ENCODE peak calls at places on chromosomes 13 and 19, in nine cellular contexts. D, Q, V, L, X, G, F, R and A are unnamed samples.

GRCh38 chr13:75331792-75332349 is 150.1 kb downstream of the TBC1D4 start:
- DNase-seq in X (no peak), Q (no peak), D (no peak), F (no peak), R (no peak), L (no peak), G (no peak), V (no peak), A (no peak)

GRCh38 chr19:45115809-45116615 is 23.0 kb downstream of the PPP1R37 start:
- DNase-seq in R (no peak), D (no peak), G (no peak), Q (no peak), L (no peak), V (no peak), X (no peak), F (no peak), A (no peak)

GRCh38 chr19:28705008-28705407 is 507.9 kb downstream of the UQCRFS1 start:
- DNase-seq in R (no peak), X (no peak), L (no peak), D (no peak), Q (no peak), F (peak; percentile 62), V (no peak), G (no peak), A (no peak)

GRCh38 chr19:14544977-14545715 is 15.8 kb downstream of the TECR start:
- DNase-seq in D (no peak), G (peak; percentile 34), L (peak; percentile 75), V (peak; percentile 95), R (no peak), Q (peak; percentile 56), F (no peak), X (no peak), A (no peak)

GRCh38 chr13:46530084-46530935 is 22.7 kb upstream of the LRCH1 start:
- DNase-seq in F (peak; percentile 54), L (no peak), R (no peak), V (no peak), X (no peak), G (no peak), Q (no peak), D (no peak), A (no peak)

GRCh38 chr19:16566161-16566560 is 6.1 kb downstream of the SLC35E1 start:
- DNase-seq in L (no peak), G (no peak), V (no peak), R (no peak), X (peak; percentile 90), Q (no peak), F (no peak), D (peak; percentile 72), A (peak; percentile 92)

GRCh38 chr13:104683789-104684188 is 1617.6 kb upstream of the SLC10A2 start:
- DNase-seq in R (no peak), Q (no peak), X (no peak), L (no peak), G (no peak), F (no peak), D (no peak), V (no peak), A (no peak)

GRCh38 chr13:42747399-42747873 is 33.9 kb upstream of the FAM216B start:
- DNase-seq in X (no peak), R (no peak), V (no peak), L (no peak), Q (no peak), G (no peak), D (no peak), F (peak; percentile 99), A (no peak)

DNA sequence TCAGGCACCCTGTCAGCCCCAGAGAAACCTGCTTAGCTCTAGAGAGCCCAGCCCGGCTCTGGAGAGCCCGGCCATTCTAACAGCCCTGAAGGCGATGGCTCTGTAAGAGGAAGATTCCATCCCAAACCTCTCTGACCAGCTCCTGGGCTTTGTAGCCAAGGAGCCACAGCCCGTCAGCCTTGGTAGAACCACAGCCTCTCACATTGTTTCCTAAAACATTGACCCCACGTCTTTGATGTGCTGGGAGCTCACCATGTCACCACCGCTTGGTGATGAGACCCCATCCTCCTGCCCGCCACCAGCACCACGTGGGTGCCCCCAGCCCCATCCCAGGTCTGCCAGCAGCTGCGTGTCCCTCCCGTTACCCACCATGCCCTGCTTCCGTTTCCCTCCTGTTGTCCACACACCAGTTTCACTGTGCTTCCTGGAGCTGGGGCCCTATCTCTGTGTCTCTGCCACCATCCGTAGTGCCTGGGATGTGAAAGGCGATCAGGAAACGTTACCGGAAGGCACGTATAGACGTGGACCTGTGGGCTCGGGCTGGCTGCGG is 94.2 kb upstream of the MCF2L start:
- DNase-seq in X (peak; percentile 75), V (no peak), L (no peak), R (peak; percentile 20), D (no peak), F (no peak), Q (no peak), G (no peak), A (no peak)
- TF ChIP-seq CTCF in X (no peak), V (no peak), L (no peak), R (no peak), D (no peak), F (no peak), Q (no peak), G (no peak), A (no peak)

DNA sequence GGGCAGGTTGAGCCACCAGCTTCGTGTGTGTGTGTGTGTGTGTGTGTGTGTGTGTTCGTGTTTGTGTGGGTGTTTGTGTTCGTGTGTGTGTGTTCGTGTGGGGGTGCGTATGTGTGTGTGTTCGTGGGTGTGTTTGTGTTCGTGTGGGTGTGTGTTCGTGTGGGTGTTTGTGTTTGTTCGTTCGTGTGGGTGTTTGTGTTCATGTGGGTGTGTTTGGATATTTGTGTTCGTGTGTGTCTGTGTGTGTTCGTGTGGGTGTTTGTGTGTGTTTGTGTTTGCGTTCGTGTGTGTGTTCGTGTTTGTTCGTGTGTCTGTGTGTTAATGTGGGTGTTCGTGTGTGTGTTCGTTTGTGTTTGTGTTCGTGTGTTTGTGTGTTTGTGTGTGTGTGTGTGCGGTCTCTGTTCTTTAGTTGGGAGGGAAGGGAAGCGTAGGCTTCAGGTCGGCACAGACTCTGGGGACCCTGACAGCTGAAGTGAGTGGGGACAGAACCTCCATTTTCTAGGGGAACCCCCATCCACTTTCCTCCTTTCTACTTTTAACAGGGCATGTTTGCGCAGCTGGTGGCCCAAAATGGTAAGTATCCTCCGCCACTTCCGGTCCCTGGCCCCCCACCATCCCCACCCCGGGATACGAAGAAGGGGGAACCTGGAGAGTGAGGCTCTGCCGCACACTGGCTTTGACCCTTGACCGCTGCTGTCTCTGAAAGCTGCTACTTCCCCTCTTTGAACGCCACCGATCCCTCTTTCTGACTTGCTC is 1.6 kb downstream of the TNFSF9 start:
- DNase-seq in L (no peak), D (no peak), G (no peak), X (peak; percentile 84), F (no peak), Q (no peak), V (no peak), R (no peak), A (no peak)
- H3K4me3 ChIP-seq in L (no peak overlapping the region), D (peak overlapping the region; percentile 63), G (no peak overlapping the region), X (no peak overlapping the region), F (no peak overlapping the region), Q (no peak overlapping the region), V (no peak overlapping the region), R (no peak overlapping the region), A (no peak overlapping the region)

GRCh38 chr19:42284066-42284501 is 15.0 kb downstream of the CIC start:
- DNase-seq in L (peak; percentile 80), G (peak; percentile 84), D (peak; percentile 87), Q (peak; percentile 87), F (peak; percentile 71), R (peak; percentile 90), V (peak; percentile 86), X (peak; percentile 97), A (peak; percentile 95)

GRCh38 chr19:42282036-42282762 is 13.1 kb downstream of the CIC start:
- DNase-seq in D (no peak), X (peak; percentile 81), G (peak; percentile 26), R (peak; percentile 66), L (no peak), Q (no peak), V (peak; percentile 49), F (peak; percentile 34), A (peak; percentile 89)

GRCh38 chr19:42284641-42285341 is 15.7 kb downstream of the CIC start:
- DNase-seq in L (no peak), Q (no peak), R (peak; percentile 75), D (no peak), G (peak; percentile 40), X (peak; percentile 92), F (no peak), V (peak; percentile 58), A (no peak)

GRCh38 chr19:42282810-42283247 is 13.8 kb downstream of the CIC start:
- DNase-seq in V (no peak), Q (no peak), R (no peak), G (no peak), X (no peak), F (no peak), D (no peak), L (no peak), A (no peak)

DNA sequence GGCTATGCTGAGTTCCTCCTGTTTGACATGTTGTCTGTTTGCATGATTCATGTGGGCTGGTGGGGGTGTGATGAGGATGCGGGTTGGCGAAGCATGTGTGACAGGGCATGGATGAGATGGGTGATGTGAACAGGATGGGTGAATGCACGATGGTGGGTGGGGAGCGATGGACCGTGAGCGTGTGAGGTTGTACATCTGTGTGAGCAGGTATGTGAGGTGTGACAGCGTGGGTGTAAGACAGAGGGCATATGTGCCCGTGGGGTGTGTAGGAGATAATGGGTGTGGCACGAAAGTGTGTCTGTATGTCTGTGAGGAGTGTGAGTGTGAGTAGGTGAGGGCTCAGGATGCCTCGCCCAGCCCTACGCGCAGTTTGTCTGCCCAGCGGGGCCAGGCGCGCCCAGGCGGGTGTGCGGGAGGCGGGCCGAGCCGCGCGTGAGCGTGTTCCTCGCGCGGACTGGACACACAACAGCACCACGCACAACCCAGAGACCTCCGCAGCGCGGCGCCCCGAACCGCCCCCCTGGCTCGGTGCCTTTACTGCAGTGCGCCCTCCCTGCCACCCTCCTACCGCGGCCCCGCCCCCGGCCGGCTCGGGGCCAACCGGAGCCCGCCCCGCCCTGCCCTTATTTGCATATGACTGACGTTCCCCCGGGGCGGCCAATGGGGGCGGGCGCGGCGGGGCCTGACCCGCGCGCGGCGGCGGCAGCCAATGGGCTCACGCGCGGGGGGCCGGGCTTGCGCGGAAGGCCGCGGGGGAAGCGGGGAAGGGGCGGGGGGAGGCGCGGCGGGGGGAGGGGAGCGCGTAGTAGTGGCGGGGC is 14.4 kb downstream of the CIC start:
- DNase-seq in X (peak; percentile 98), Q (peak; percentile 98), V (peak; percentile 98), D (peak; percentile 98), R (peak; percentile 98), F (peak; percentile 87), G (peak; percentile 96), L (peak; percentile 98), A (peak; percentile 93)
- TF ChIP-seq POLR2A in X (peak; percentile 70), Q (peak; percentile 46), V (no peak), D (no peak), R (peak; percentile 76), F (no peak), G (peak; percentile 70), L (peak; percentile 57), A (no peak)

GRCh38 chr19:55454787-55455243 is 6.6 kb downstream of the ISOC2 start:
- DNase-seq in F (peak; percentile 22), V (no peak), D (no peak), X (no peak), R (no peak), L (no peak), G (no peak), Q (no peak), A (no peak)

GRCh38 chr19:55451522-55452380 is 8.7 kb upstream of the SHISA7 start:
- DNase-seq in G (no peak), F (no peak), Q (no peak), L (no peak), R (no peak), D (no peak), V (peak; percentile 44), X (no peak), A (no peak)

GRCh38 chr19:55451163-55451521 is 8.0 kb upstream of the SHISA7 start:
- DNase-seq in X (no peak), D (no peak), L (no peak), F (no peak), Q (no peak), V (peak; percentile 42), R (no peak), G (no peak), A (no peak)

GRCh38 chr19:55453861-55454260 is 7.6 kb downstream of the ISOC2 start:
- DNase-seq in X (no peak), G (no peak), L (no peak), V (no peak), Q (no peak), R (no peak), F (no peak), D (no peak), A (no peak)

DNA sequence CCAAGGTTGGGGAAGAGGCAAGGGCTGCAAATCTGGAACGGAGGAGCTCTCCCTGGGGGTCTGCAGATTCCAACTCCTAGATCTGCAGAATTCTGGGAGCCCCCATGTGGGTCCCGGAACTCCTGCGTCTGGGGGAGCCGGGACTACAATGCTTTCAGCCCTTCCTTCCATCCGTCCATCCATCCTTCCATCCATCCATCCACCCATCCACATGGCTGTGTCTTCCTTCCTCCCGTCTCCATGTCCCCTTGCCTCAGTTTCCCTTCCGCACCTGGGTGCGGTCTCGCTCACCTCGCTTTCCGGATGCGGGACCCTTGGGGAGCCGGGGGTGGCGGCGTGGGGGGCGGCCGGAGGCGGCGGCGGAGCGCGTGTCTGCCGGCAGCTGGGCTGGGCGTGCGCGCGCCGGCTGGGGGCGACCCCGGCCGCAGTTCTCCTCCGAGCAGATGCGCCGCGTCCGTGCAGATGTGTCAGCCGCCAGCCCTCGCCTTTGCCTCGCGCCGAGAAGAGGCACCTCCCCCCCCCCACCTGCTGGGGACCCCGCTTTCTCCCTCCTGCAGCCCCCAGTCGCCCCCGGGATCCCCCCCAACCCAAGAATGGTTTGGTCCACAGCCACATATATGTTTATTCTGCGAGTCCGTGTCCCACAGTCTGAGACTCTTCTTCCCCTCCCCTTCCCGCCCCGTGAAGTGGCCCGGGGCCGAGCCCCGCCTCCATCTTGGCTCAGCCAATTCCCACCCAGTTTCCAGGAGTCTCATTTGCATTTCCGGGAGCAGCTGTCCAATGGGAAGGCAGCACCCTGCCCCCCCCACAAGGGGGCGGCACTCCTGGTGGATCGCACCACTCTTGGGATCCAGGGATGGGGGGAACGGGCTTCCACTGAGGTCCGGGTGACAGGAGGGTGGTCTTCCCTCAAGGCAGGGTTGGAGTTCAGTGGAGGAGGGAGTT is 8.8 kb downstream of the ISOC2 start:
- DNase-seq in G (peak; percentile 45), X (no peak), L (peak; percentile 68), R (peak; percentile 86), V (no peak), F (peak; percentile 79), Q (peak; percentile 65), D (peak; percentile 49), A (peak; percentile 78)
- TF ChIP-seq CTCF in G (no peak), X (no peak), L (no peak), R (no peak), V (no peak), F (peak; percentile 11), Q (no peak), D (no peak), A (no peak)